ENCODE peak calls at places on chromosomes 16 and 17, in four cellular contexts. I is A549, W is HepG2, H is K562. F is an unnamed sample.
A peak's percentile ranks its signal among the peaks of the same experiment; 100 is the strongest.

GRCh38 chr16:83095926-83096692 is 469.3 kb downstream of the CDH13 start:
- DNase-seq in H (no peak), W (no peak), I (no peak), F (no peak)

GRCh38 chr16:10343124-10343760 is 42.6 kb upstream of the ATF7IP2 start:
- DNase-seq in I (peak; percentile 12), W (no peak), H (no peak), F (no peak)

GRCh38 chr16:72961115-72961832 is 86.7 kb downstream of the ZFHX3 start:
- DNase-seq in I (no peak), W (no peak), H (peak; percentile 23), F (no peak)

GRCh38 chr17:72338847-72339790 is 218.3 kb downstream of the SOX9 start:
- DNase-seq in H (no peak), W (peak; percentile 97), I (peak; percentile 70), F (no peak)

GRCh38 chr17:39606434-39607056 is 1.2 kb downstream of the NEUROD2 start:
- DNase-seq in I (peak; percentile 59), H (no peak), W (no peak), F (peak; percentile 40)

GRCh38 chr16:526181-527014 is 1.1 kb upstream of the CAPN15 start:
- DNase-seq in H (no peak), W (no peak), I (no peak), F (peak; percentile 54)

GRCh38 chr16:14181371-14182050 is 110.4 kb downstream of the MRTFB start:
- DNase-seq in H (no peak), I (peak; percentile 75), W (no peak), F (no peak)

GRCh38 chr17:77127735-77128361 is 12.9 kb upstream of the SEC14L1 start:
- DNase-seq in I (no peak), W (no peak), H (no peak), F (no peak)

GRCh38 chr17:35147313-35147982 is at the start of gene UNC45B:
- DNase-seq in W (no peak), H (no peak), I (no peak), F (no peak)

GRCh38 chr17:61601297-61601696 is 10.3 kb upstream of the NACA2 start:
- DNase-seq in H (no peak), I (no peak), W (no peak), F (no peak)

GRCh38 chr17:77473615-77474226 is 333.0 kb downstream of the SEC14L1 start:
- DNase-seq in H (no peak), W (no peak), I (no peak), F (no peak)

GRCh38 chr16:67150058-67150832 is 553 bp downstream of the B3GNT9 start:
- DNase-seq in W (no peak), I (peak; percentile 62), H (peak; percentile 75), F (peak; percentile 86)

GRCh38 chr17:66960623-66961022 is 3.9 kb upstream of the CACNG4 start:
- DNase-seq in W (no peak), I (no peak), H (no peak), F (no peak)

GRCh38 chr17:81870155-81870977 is 771 bp downstream of the ARHGDIA start:
- DNase-seq in H (peak; percentile 29), W (no peak), I (peak; percentile 69), F (peak; percentile 34)

GRCh38 chr17:49104511-49105074 is 28.0 kb upstream of the B4GALNT2 start:
- DNase-seq in I (no peak), W (no peak), H (no peak), F (no peak)

GRCh38 chr17:40607641-40608040 is 40.0 kb downstream of the SMARCE1 start:
- DNase-seq in H (no peak), I (no peak), W (no peak), F (no peak)

GRCh38 chr16:49312389-49312990 is 30.9 kb upstream of the CBLN1 start:
- DNase-seq in I (no peak), W (no peak), H (no peak), F (no peak)

GRCh38 chr16:625402-626173 is 5.2 kb upstream of the WFIKKN1 start:
- DNase-seq in H (no peak), I (no peak), W (no peak), F (no peak)

GRCh38 chr16:90019543-90020259 is 445 bp upstream of the DBNDD1 start:
- DNase-seq in H (peak; percentile 95), W (peak; percentile 67), I (peak; percentile 47), F (peak; percentile 70)

GRCh38 chr17:78873519-78874340 is 29.3 kb downstream of the CEP295NL start:
- DNase-seq in W (no peak), I (no peak), H (no peak), F (no peak)

GRCh38 chr17:50938821-50939541 is 72.8 kb upstream of the TOB1 start:
- DNase-seq in H (no peak), I (no peak), W (no peak), F (no peak)

GRCh38 chr17:20922128-20922670 is 120.6 kb downstream of the USP22 start:
- DNase-seq in I (peak; percentile 33), H (no peak), W (no peak), F (no peak)

GRCh38 chr17:80847506-80848230 is 144.0 kb upstream of the CHMP6 start:
- DNase-seq in I (no peak), H (peak; percentile 71), W (no peak), F (no peak)

GRCh38 chr16:69089091-69089912 is 16.2 kb upstream of the HAS3 start:
- DNase-seq in H (peak; percentile 61), W (peak; percentile 72), I (peak; percentile 35), F (peak; percentile 48)
- TF ChIP-seq NR3C1 in H (no peak), W (no peak), I (no peak), F (no peak)

GRCh38 chr16:57391708-57392107 is 12.9 kb upstream of the CCL17 start:
- DNase-seq in H (no peak), I (no peak), W (no peak), F (no peak)
- TF ChIP-seq NR3C1 in H (no peak), I (no peak), W (no peak), F (no peak)

GRCh38 chr17:68176770-68177169 is 71.1 kb upstream of the AMZ2 start:
- DNase-seq in I (no peak), W (no peak), H (no peak), F (no peak)
- TF ChIP-seq NR3C1 in I (no peak), W (no peak), H (no peak), F (no peak)

GRCh38 chr16:17104654-17105053 is 366.1 kb downstream of the XYLT1 start:
- DNase-seq in I (no peak), W (no peak), H (no peak), F (no peak)
- TF ChIP-seq NR3C1 in I (no peak), W (no peak), H (no peak), F (no peak)

F was measured in WTC11.